ENCODE peak calls at places on chromosomes 1 and 21, in four cellular contexts. U is PC-3, I is PC-9, T is GM23338. K is an unnamed sample. For H4K20me1, the result is how much of the 10 kb centered on the place peaks cover.

GRCh38 chr1:84969489-84970250 is 27.2 kb downstream of the MCOLN2 start:
- DNase-seq in U (no peak), I (no peak), T (no peak), K (peak)

GRCh38 chr1:186442651-186443114 is 18.2 kb downstream of the PDC start:
- DNase-seq in U (peak), I (no peak), T (no peak), K (no peak)

GRCh38 chr1:42784946-42785693 is at the start of gene TMEM269:
- DNase-seq in U (no peak), I (no peak), T (peak), K (no peak)

GRCh38 chr1:195376190-195376589 is 1232.0 kb downstream of the KCNT2 start:
- DNase-seq in U (peak), I (no peak), T (peak), K (no peak)

GRCh38 chr1:54137532-54138061 is 15.2 kb downstream of the CDCP2 start:
- DNase-seq in U (peak), I (no peak), T (no peak), K (peak)

GRCh38 chr1:107532318-107532717 is 391.5 kb downstream of the NTNG1 start:
- DNase-seq in U (peak), I (no peak), T (no peak), K (no peak)

GRCh38 chr1:26721669-26722355 is 26.0 kb downstream of the ARID1A start:
- DNase-seq in U (no peak), I (no peak), T (no peak), K (no peak)

GRCh38 chr1:202270871-202271326 is 70.8 kb downstream of the UBE2T start:
- DNase-seq in U (no peak), I (no peak), T (no peak), K (peak)

GRCh38 chr1:178938959-178939317 is 68.1 kb upstream of the ANGPTL1 start:
- DNase-seq in U (no peak), I (no peak), T (no peak), K (peak)

GRCh38 chr1:210541680-210542358 is 213.1 kb downstream of the HHAT start:
- DNase-seq in U (no peak), I (no peak), T (peak), K (no peak)

GRCh38 chr1:14894811-14895524 is 258.6 kb upstream of the TMEM51 start:
- DNase-seq in U (peak), I (peak), T (no peak), K (no peak)

GRCh38 chr21:46083271-46084040 is 14.5 kb upstream of the COL6A2 start:
- DNase-seq in U (no peak), I (no peak), T (no peak), K (peak)

GRCh38 chr1:92168657-92169056 is 49.1 kb upstream of the C1orf146 start:
- DNase-seq in U (no peak), I (no peak), T (peak), K (no peak)

GRCh38 chr1:19809044-19809750 is 5.9 kb downstream of the RNF186 start:
- DNase-seq in U (no peak), I (no peak), T (peak), K (no peak)

GRCh38 chr1:27074175-27074780 is 61.6 kb upstream of the TENT5B start:
- DNase-seq in U (peak), I (no peak), T (no peak), K (peak)

GRCh38 chr1:200373811-200374231 is 36.0 kb downstream of the ZNF281 start:
- DNase-seq in U (no peak), I (no peak), T (peak), K (no peak)

GRCh38 chr1:32533792-32534327 is 5.4 kb upstream of the ZBTB8A start:
- DNase-seq in U (no peak), I (no peak), T (no peak), K (no peak)

GRCh38 chr1:7045897-7046296 is 260.6 kb downstream of the CAMTA1 start:
- DNase-seq in U (no peak), I (no peak), T (no peak), K (peak)

GRCh38 chr1:57232500-57232899 is 191.4 kb downstream of the DAB1 start:
- DNase-seq in U (peak), I (no peak), T (peak), K (no peak)

GRCh38 chr1:75412616-75413015 is 198.3 kb downstream of the SLC44A5 start:
- DNase-seq in U (no peak), I (no peak), T (no peak), K (no peak)

GRCh38 chr1:215376544-215377264 is 190.4 kb upstream of the KCTD3 start:
- DNase-seq in U (no peak), I (no peak), T (no peak), K (no peak)

GRCh38 chr1:193634470-193634869 is 448.1 kb upstream of the B3GALT2 start:
- DNase-seq in U (no peak), I (no peak), T (no peak), K (no peak)

GRCh38 chr1:17984510-17985085 is 123.0 kb upstream of the IGSF21 start:
- DNase-seq in U (peak), I (no peak), T (peak), K (no peak)

GRCh38 chr1:21616372-21616771 is 52.8 kb downstream of the RAP1GAP start:
- DNase-seq in U (no peak), I (no peak), T (no peak), K (no peak)

GRCh38 chr1:18908911-18909771 is 6.8 kb upstream of the ALDH4A1 start:
- DNase-seq in U (no peak), I (no peak), T (no peak), K (peak)

GRCh38 chr1:212959266-212960220 is 9.2 kb downstream of the VASH2 start:
- DNase-seq in U (no peak), I (no peak), T (no peak), K (no peak)

GRCh38 chr1:201351617-201352016 is 25.9 kb downstream of the TNNT2 start:
- DNase-seq in U (no peak), I (no peak), T (no peak), K (no peak)

GRCh38 chr1:58398714-58399113 is 147.8 kb downstream of the OMA1 start:
- DNase-seq in U (no peak), I (no peak), T (no peak), K (no peak)

GRCh38 chr21:44450402-44450801 is 4.9 kb upstream of the LRRC3 start:
- DNase-seq in U (no peak), I (no peak), T (no peak), K (no peak)

GRCh38 chr1:111603979-111604378 is 15.6 kb upstream of the RAP1A start:
- DNase-seq in U (no peak), I (no peak), T (no peak), K (no peak)

GRCh38 chr21:43331962-43332458 is 94.9 kb downstream of the SIK1 start:
- DNase-seq in U (peak), I (no peak), T (no peak), K (peak)

GRCh38 chr1:24773618-24774017 is 28.4 kb downstream of the CLIC4 start:
- DNase-seq in U (no peak), I (no peak), T (no peak), K (no peak)

GRCh38 chr1:24775348-24775747 is 30.1 kb downstream of the CLIC4 start:
- DNase-seq in U (no peak), I (no peak), T (no peak), K (no peak)

GRCh38 chr1:24776821-24777220 is 31.6 kb downstream of the CLIC4 start:
- DNase-seq in U (no peak), I (no peak), T (no peak), K (peak)

GRCh38 chr1:24778141-24778540 is 32.9 kb downstream of the CLIC4 start:
- DNase-seq in U (no peak), I (no peak), T (no peak), K (no peak)

GRCh38 chr1:24775901-24776300 is 30.7 kb downstream of the CLIC4 start:
- DNase-seq in U (no peak), I (no peak), T (no peak), K (no peak)
- H4K20me1 ChIP-seq in U (under half), I (under half), T (half or more), K (half or more)

DNA sequence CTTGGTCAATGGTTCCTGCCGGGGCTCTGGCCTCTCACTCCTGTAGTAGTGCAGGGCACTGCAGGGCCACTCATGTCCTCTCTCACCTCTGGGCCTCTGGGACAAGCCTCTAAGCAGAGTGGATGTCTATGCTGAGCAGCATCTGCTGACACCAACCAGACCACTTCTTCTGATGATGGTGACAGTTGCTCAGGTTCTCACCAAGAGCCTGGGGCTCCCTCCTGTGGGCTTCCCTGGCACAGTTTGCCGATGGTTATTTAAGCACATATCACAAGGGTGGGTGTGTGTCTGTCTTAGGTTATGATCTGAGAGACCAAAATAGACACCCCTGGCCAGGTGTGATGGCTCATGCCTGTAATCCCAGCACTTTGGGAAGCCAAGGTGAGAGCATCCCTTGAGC is 17.4 kb upstream of the GPR137B start:
- DNase-seq in U (peak), I (no peak), T (peak), K (no peak)
- TF ChIP-seq CTCF in U (peak), I (no peak), T (peak), K (no peak)

GRCh38 chr1:12124693-12125421 is 41.9 kb upstream of the TNFRSF1B start:
- DNase-seq in U (peak), I (no peak), T (peak), K (peak)
- H4K20me1 ChIP-seq in U (under half), I (under half), T (under half), K (under half)

GRCh38 chr1:88670462-88670861 is 13.6 kb upstream of the PKN2 start:
- DNase-seq in U (no peak), I (no peak), T (no peak), K (no peak)
- TF ChIP-seq CTCF in U (no peak), I (no peak), T (no peak), K (no peak)

GRCh38 chr1:154239491-154239890 is 18.7 kb downstream of the UBAP2L start:
- DNase-seq in U (no peak), I (no peak), T (no peak), K (no peak)
- H4K20me1 ChIP-seq in U (under half), I (half or more), T (half or more), K (under half)

GRCh38 chr1:183206538-183207117 is 20.6 kb downstream of the LAMC2 start:
- DNase-seq in U (no peak), I (no peak), T (no peak), K (no peak)
- TF ChIP-seq CTCF in U (no peak), I (no peak), T (peak), K (no peak)

GRCh38 chr1:1329304-1330210 is 1.5 kb upstream of the TAS1R3 start:
- DNase-seq in U (peak), I (no peak), T (no peak), K (no peak)
- H4K20me1 ChIP-seq in U (under half), I (under half), T (under half), K (under half)

DNA sequence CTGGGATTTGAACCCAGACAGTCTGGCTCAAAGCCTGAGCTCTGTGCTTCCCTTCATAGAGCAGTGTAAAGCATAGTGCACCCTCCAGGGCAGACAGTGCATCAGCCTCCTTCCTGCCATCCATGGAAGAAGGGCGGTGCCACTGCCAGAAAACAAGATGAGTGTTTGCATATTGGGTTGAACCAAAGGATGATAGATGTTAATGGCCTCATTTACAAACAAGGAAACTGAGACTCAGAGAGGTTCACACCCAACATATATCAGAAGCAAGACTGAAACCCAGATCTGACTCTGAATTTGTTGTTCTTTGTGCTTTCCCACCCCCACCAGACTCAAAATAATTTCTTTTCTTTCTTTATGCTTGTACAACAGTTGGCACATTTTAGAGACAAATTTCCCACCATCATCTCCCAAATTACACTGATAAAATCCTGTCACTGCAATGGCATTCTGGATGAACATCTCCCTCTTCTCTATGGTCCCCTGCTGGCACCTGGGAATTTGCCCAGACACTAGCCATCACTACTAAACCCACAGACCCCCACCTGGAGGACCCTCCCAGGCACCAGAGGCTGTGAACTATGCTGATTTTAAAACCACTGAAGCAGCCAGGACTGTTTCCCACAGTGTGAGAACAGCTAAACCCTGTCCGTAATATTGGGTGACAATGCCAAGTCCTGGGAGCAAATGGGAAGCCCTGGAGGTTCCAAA is 45.4 kb upstream of the MPZL1 start:
- DNase-seq in U (no peak), I (no peak), T (no peak), K (no peak)
- TF ChIP-seq CTCF in U (no peak), I (no peak), T (no peak), K (no peak)